ENCODE peak calls at places on chromosomes 12 and 14, in four cellular contexts. T is cardiac muscle cell, I is NCI-H1105, R is dermis microvascular lymphatic vessel endothelial cell. H is an unnamed sample.

GRCh38 chr12:51938744-51939143 is 12.8 kb upstream of the ACVR1B start:
- DNase-seq in I (no peak), T (no peak), R (no peak), H (no peak)

GRCh38 chr14:32306549-32306948 is 22.5 kb upstream of the AKAP6 start:
- DNase-seq in T (no peak), I (no peak), R (no peak), H (no peak)

GRCh38 chr12:84912191-84913142 is at the start of gene SLC6A15:
- DNase-seq in T (peak), R (peak), I (peak), H (peak)

GRCh38 chr12:9626291-9626690 is 18.6 kb upstream of the KLRB1 start:
- DNase-seq in T (no peak), I (no peak), R (no peak), H (no peak)

GRCh38 chr12:3614806-3615466 is 123.9 kb downstream of the PRMT8 start:
- DNase-seq in I (no peak), T (no peak), R (no peak), H (no peak)

GRCh38 chr12:43883748-43884147 is 47.9 kb downstream of the TMEM117 start:
- DNase-seq in I (no peak), R (no peak), T (no peak), H (no peak)

GRCh38 chr12:54701940-54702592 is 53.9 kb upstream of the DCD start:
- DNase-seq in R (peak), I (no peak), T (peak), H (no peak)

GRCh38 chr12:131711551-131712205 is 788 bp downstream of the SFSWAP start:
- DNase-seq in R (peak), I (no peak), T (no peak), H (no peak)

GRCh38 chr14:59511916-59512530 is 27.7 kb downstream of the JKAMP start:
- DNase-seq in I (peak), T (peak), R (peak), H (no peak)

GRCh38 chr12:7797698-7798398 is 8.6 kb downstream of the NANOG start:
- DNase-seq in T (peak), I (no peak), R (no peak), H (no peak)

GRCh38 chr12:119956047-119956446 is 33.0 kb upstream of the BICDL1 start:
- DNase-seq in I (no peak), R (no peak), T (peak), H (peak)

GRCh38 chr12:14135996-14136395 is 154.6 kb upstream of the GRIN2B start:
- DNase-seq in T (no peak), R (no peak), I (no peak), H (no peak)

GRCh38 chr12:109763201-109763841 is 49.7 kb downstream of the FAM222A start:
- DNase-seq in R (peak), I (no peak), T (peak), H (no peak)

H was measured in testis.